ENCODE peak calls at places on chromosomes 11 and 22, in seven cellular contexts. One of them, this sample, is unnamed.

GRCh38 chr11:130940706-130941105 is 24.4 kb upstream of the SNX19 start:
- DNase-seq in transverse colon: no peak
- DNase-seq in prostate gland: no peak
- DNase-seq in brain microvascular endothelial cell: no peak
- DNase-seq in psoas muscle: no peak
- DNase-seq in sigmoid colon: no peak
- DNase-seq in left ventricle myocardium inferior: no peak
- DNase-seq in this sample: no peak

GRCh38 chr11:44031549-44031948 is 16.2 kb upstream of the ACCSL start:
- DNase-seq in transverse colon: no peak
- DNase-seq in prostate gland: no peak
- DNase-seq in brain microvascular endothelial cell: no peak
- DNase-seq in psoas muscle: no peak
- DNase-seq in sigmoid colon: no peak
- DNase-seq in left ventricle myocardium inferior: no peak
- DNase-seq in this sample: no peak

GRCh38 chr11:101860694-101861371 is 54.0 kb upstream of the CEP126 start:
- DNase-seq in transverse colon: peak; percentile 29
- DNase-seq in prostate gland: peak; percentile 27
- DNase-seq in brain microvascular endothelial cell: peak; percentile 61
- DNase-seq in psoas muscle: no peak
- DNase-seq in sigmoid colon: no peak
- DNase-seq in left ventricle myocardium inferior: no peak
- DNase-seq in this sample: peak; percentile 50

GRCh38 chr22:42925598-42925997 is 68.5 kb upstream of the ARFGAP3 start:
- DNase-seq in transverse colon: no peak
- DNase-seq in prostate gland: no peak
- DNase-seq in brain microvascular endothelial cell: no peak
- DNase-seq in psoas muscle: no peak
- DNase-seq in sigmoid colon: no peak
- DNase-seq in left ventricle myocardium inferior: no peak
- DNase-seq in this sample: no peak

GRCh38 chr11:131037873-131038272 is 121.6 kb upstream of the SNX19 start:
- DNase-seq in transverse colon: no peak
- DNase-seq in prostate gland: no peak
- DNase-seq in brain microvascular endothelial cell: no peak
- DNase-seq in psoas muscle: no peak
- DNase-seq in sigmoid colon: no peak
- DNase-seq in left ventricle myocardium inferior: no peak
- DNase-seq in this sample: no peak

GRCh38 chr11:100682247-100682969 is 4.7 kb upstream of the ARHGAP42 start:
- DNase-seq in transverse colon: no peak
- DNase-seq in prostate gland: no peak
- DNase-seq in brain microvascular endothelial cell: no peak
- DNase-seq in psoas muscle: no peak
- DNase-seq in sigmoid colon: no peak
- DNase-seq in left ventricle myocardium inferior: no peak
- DNase-seq in this sample: no peak

GRCh38 chr22:39996732-39997131 is 2.0 kb downstream of the FAM83F start:
- DNase-seq in transverse colon: no peak
- DNase-seq in prostate gland: no peak
- DNase-seq in brain microvascular endothelial cell: no peak
- DNase-seq in psoas muscle: no peak
- DNase-seq in sigmoid colon: no peak
- DNase-seq in left ventricle myocardium inferior: no peak
- DNase-seq in this sample: no peak

GRCh38 chr11:450809-451451 is 851 bp downstream of the PTDSS2 start:
- DNase-seq in transverse colon: peak; percentile 79
- DNase-seq in prostate gland: peak; percentile 69
- DNase-seq in brain microvascular endothelial cell: peak; percentile 60
- DNase-seq in psoas muscle: peak; percentile 54
- DNase-seq in sigmoid colon: peak; percentile 83
- DNase-seq in left ventricle myocardium inferior: peak; percentile 47
- DNase-seq in this sample: peak; percentile 78

GRCh38 chr11:27599217-27599616 is 92.6 kb upstream of the LIN7C start:
- DNase-seq in transverse colon: no peak
- DNase-seq in prostate gland: no peak
- DNase-seq in brain microvascular endothelial cell: no peak
- DNase-seq in psoas muscle: no peak
- DNase-seq in sigmoid colon: no peak
- DNase-seq in left ventricle myocardium inferior: no peak
- DNase-seq in this sample: no peak

GRCh38 chr11:93020248-93021088 is 51.0 kb downstream of the MTNR1B start:
- DNase-seq in transverse colon: no peak
- DNase-seq in prostate gland: no peak
- DNase-seq in brain microvascular endothelial cell: peak; percentile 43
- DNase-seq in psoas muscle: no peak
- DNase-seq in sigmoid colon: no peak
- DNase-seq in left ventricle myocardium inferior: no peak
- DNase-seq in this sample: no peak

GRCh38 chr11:130470832-130471706 is 22.6 kb downstream of the ADAMTS15 start:
- DNase-seq in transverse colon: no peak
- DNase-seq in prostate gland: no peak
- DNase-seq in brain microvascular endothelial cell: no peak
- DNase-seq in psoas muscle: no peak
- DNase-seq in sigmoid colon: no peak
- DNase-seq in left ventricle myocardium inferior: no peak
- DNase-seq in this sample: no peak

DNA sequence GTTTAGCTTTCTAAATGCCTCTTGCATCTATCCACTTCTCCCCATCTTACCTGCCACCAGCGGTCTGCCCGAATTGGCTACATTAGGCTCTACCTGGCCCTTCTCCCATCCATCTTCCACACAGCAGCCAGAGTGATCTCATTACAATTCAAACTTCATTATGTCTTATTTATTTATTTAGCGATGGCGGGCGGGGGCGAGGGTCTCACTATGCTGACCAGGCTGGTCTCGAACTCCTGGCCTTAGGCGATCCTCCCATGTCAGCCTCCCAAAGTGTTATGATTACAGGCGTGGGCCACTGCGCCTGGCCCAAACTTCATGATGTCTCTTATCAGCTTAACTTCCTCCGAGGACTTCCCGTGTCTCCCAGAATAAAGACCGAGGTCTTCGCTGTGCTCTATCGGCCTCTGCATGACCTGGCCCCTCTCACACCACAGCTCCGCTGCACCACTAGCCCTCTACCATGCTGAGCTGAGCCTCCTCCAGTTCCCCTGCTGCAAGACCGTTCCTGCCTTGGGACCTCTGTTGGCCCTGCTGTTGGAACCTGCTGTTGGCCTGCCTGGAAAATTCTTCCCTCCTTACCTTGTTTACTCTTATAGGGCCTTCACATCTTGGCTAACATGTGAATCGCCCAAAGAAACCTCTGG is 870 bp upstream of the CTTN start:
- DNase-seq in transverse colon: peak; percentile 20
- DNase-seq in prostate gland: no peak
- DNase-seq in brain microvascular endothelial cell: peak; percentile 14
- DNase-seq in psoas muscle: no peak
- DNase-seq in sigmoid colon: no peak
- DNase-seq in left ventricle myocardium inferior: no peak
- DNase-seq in this sample: peak; percentile 29
- H3K27ac ChIP-seq in transverse colon: peak overlapping the region; percentile 90
- H3K27ac ChIP-seq in prostate gland: peak overlapping the region; percentile 83
- H3K27ac ChIP-seq in brain microvascular endothelial cell: peak overlapping the region; percentile 91
- H3K27ac ChIP-seq in psoas muscle: peak overlapping the region; percentile 88
- H3K27ac ChIP-seq in sigmoid colon: peak overlapping the region; percentile 95
- H3K27ac ChIP-seq in left ventricle myocardium inferior: peak overlapping the region; percentile 82
- H3K27ac ChIP-seq in this sample: peak overlapping the region; percentile 40

DNA sequence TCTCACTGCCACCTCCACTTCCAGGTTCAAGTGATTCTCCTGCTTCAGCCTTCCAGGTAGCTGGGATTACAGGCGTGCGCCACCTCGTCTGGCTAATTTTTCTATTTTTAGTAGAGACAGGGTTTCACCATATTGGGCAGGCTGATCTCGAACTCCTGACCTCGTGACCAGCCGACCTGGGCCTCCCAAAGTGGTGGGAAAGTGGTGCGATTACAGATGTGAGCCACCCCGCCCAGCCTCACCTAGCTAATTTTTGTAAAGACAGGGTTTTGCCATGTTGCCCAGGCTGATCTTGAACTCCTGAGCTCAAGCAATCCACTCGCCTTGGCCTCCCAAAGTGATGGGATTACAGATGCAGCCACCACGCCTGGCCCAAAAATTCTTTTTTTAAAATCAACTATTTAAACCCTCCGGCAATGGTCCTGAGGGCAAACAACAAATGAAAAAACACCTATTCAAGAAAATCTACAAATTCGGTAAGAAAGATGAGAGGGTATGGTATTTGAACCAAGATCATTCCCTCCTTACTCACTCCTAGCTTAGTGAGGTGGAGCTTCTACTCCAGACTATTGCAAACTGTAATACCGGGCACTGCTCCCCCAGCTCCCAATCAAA is 1.9 kb downstream of the NF2 start:
- DNase-seq in transverse colon: no peak
- DNase-seq in prostate gland: no peak
- DNase-seq in brain microvascular endothelial cell: no peak
- DNase-seq in psoas muscle: no peak
- DNase-seq in sigmoid colon: no peak
- DNase-seq in left ventricle myocardium inferior: no peak
- DNase-seq in this sample: no peak
- H3K4me3 ChIP-seq in transverse colon: no peak overlapping the region
- H3K4me3 ChIP-seq in prostate gland: no peak overlapping the region
- H3K4me3 ChIP-seq in brain microvascular endothelial cell: peak overlapping the region; percentile 78
- H3K4me3 ChIP-seq in psoas muscle: peak overlapping the region; percentile 72
- H3K4me3 ChIP-seq in sigmoid colon: peak overlapping the region; percentile 100
- H3K4me3 ChIP-seq in left ventricle myocardium inferior: peak overlapping the region; percentile 97
- H3K4me3 ChIP-seq in this sample: no peak overlapping the region

DNA sequence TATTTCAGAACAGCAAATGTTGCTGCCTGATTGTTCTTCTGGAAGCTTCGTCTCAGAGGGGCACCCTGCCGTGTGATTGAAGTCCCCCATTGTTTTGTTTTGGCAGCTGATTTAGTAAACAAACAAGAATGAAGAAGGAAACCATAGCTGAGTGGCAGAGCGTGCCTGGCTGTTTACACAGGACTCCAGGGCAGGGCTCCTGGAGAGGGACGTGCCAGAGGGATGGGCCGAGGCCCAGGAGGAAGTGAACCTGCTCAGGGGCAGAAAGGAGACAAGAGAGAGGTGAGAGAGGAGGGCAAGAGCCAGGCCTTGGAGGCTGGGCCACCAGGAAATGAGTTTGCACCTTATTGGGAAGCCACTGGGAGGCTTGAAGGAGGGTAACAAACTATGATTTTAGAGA is 85.5 kb upstream of the B3GAT1 start:
- DNase-seq in transverse colon: peak; percentile 77
- DNase-seq in prostate gland: peak; percentile 73
- DNase-seq in brain microvascular endothelial cell: no peak
- DNase-seq in psoas muscle: no peak
- DNase-seq in sigmoid colon: peak; percentile 39
- DNase-seq in left ventricle myocardium inferior: no peak
- DNase-seq in this sample: no peak
- H3K27me3 ChIP-seq in transverse colon: no peaks in the 10 kb centered on the region
- H3K27me3 ChIP-seq in prostate gland: no peaks in the 10 kb centered on the region
- H3K27me3 ChIP-seq in brain microvascular endothelial cell: no peaks in the 10 kb centered on the region
- H3K27me3 ChIP-seq in psoas muscle: no peaks in the 10 kb centered on the region
- H3K27me3 ChIP-seq in sigmoid colon: no peaks in the 10 kb centered on the region
- H3K27me3 ChIP-seq in left ventricle myocardium inferior: peaks cover 46% of the 10 kb centered on the region
- H3K27me3 ChIP-seq in this sample: no peaks in the 10 kb centered on the region

GRCh38 chr11:117620659-117621058 is 176.4 kb downstream of the DSCAML1 start:
- DNase-seq in transverse colon: no peak
- DNase-seq in prostate gland: no peak
- DNase-seq in brain microvascular endothelial cell: no peak
- DNase-seq in psoas muscle: no peak
- DNase-seq in sigmoid colon: no peak
- DNase-seq in left ventricle myocardium inferior: no peak
- DNase-seq in this sample: no peak
- H3K27ac ChIP-seq in transverse colon: no peak overlapping the region
- H3K27ac ChIP-seq in prostate gland: no peak overlapping the region
- H3K27ac ChIP-seq in brain microvascular endothelial cell: no peak overlapping the region
- H3K27ac ChIP-seq in psoas muscle: no peak overlapping the region
- H3K27ac ChIP-seq in sigmoid colon: no peak overlapping the region
- H3K27ac ChIP-seq in left ventricle myocardium inferior: peak overlapping the region; percentile 81
- H3K27ac ChIP-seq in this sample: no peak overlapping the region